ENCODE peak calls at places on chromosomes 16 and 17, in seven cellular contexts. D is HT-29, J is sigmoid colon, E is body of pancreas, X is fibroblast of villous mesenchyme, W is testis, H is anterior cingulate cortex. C is an unnamed sample.

GRCh38 chr17:1222321-1222720 is 42.5 kb upstream of the ABR start:
- DNase-seq in D (no peak), J (no peak), E (no peak), X (no peak), W (no peak), H (no peak), C (no peak)

GRCh38 chr17:82552580-82552979 is 33.0 kb downstream of the FOXK2 start:
- DNase-seq in D (no peak), J (no peak), E (no peak), X (no peak), W (no peak), H (no peak), C (no peak)

GRCh38 chr17:8176197-8176940 is at the start of gene TMEM107:
- DNase-seq in D (peak; percentile 72), J (peak; percentile 94), E (peak; percentile 90), X (peak; percentile 83), W (peak; percentile 93), H (peak; percentile 61), C (peak; percentile 89)

GRCh38 chr16:25063102-25063501 is 47.9 kb upstream of the ARHGAP17 start:
- DNase-seq in D (no peak), J (no peak), E (no peak), X (no peak), W (peak; percentile 31), H (no peak), C (no peak)

GRCh38 chr16:84520778-84521770 is 16.6 kb upstream of the MEAK7 start:
- DNase-seq in D (no peak), J (no peak), E (no peak), X (no peak), W (no peak), H (no peak), C (no peak)

GRCh38 chr17:66508896-66509843 is 206.8 kb downstream of the PRKCA start:
- DNase-seq in D (peak; percentile 97), J (peak; percentile 72), E (peak; percentile 77), X (peak; percentile 91), W (no peak), H (no peak), C (no peak)

GRCh38 chr17:44076716-44077594 is 6.4 kb downstream of the G6PC3 start:
- DNase-seq in D (no peak), J (no peak), E (no peak), X (no peak), W (no peak), H (no peak), C (no peak)

GRCh38 chr17:17613708-17614114 is 22.2 kb upstream of the PEMT start:
- DNase-seq in D (peak; percentile 77), J (no peak), E (peak; percentile 72), X (peak; percentile 70), W (peak; percentile 87), H (peak; percentile 9), C (peak; percentile 49)